ENCODE peak calls at places on chromosomes 4 and X, in five cellular contexts. One of them, this sample, is unnamed. For H3K4me1, the result is how much of the 10 kb centered on the place peaks cover.

GRCh38 chr4:119697887-119698393 is 69.3 kb upstream of the PDE5A start:
- DNase-seq in neuronal stem cell: no peak
- DNase-seq in adipocyte: no peak
- DNase-seq in mammary epithelial cell: no peak
- DNase-seq in SJCRH30: no peak
- DNase-seq in this sample: no peak

GRCh38 chrX:107691024-107691448 is 62.7 kb downstream of the PRPS1 start:
- DNase-seq in neuronal stem cell: no peak
- DNase-seq in adipocyte: peak
- DNase-seq in SJCRH30: no peak
- DNase-seq in mammary epithelial cell: no peak
- DNase-seq in this sample: no peak

GRCh38 chrX:46184749-46185148 is 360.5 kb downstream of the ZNF674 start:
- DNase-seq in neuronal stem cell: no peak
- DNase-seq in SJCRH30: no peak
- DNase-seq in mammary epithelial cell: peak
- DNase-seq in adipocyte: no peak
- DNase-seq in this sample: no peak

GRCh38 chr4:169107528-169107927 is 97.5 kb upstream of the CBR4 start:
- DNase-seq in SJCRH30: no peak
- DNase-seq in mammary epithelial cell: no peak
- DNase-seq in adipocyte: no peak
- DNase-seq in neuronal stem cell: no peak
- DNase-seq in this sample: no peak

GRCh38 chr4:184583738-184584502 is 65.3 kb downstream of the CASP3 start:
- DNase-seq in neuronal stem cell: no peak
- DNase-seq in adipocyte: no peak
- DNase-seq in SJCRH30: no peak
- DNase-seq in mammary epithelial cell: no peak
- DNase-seq in this sample: no peak

GRCh38 chr4:47222276-47222675 is 190.9 kb downstream of the GABRB1 start:
- DNase-seq in neuronal stem cell: no peak
- DNase-seq in adipocyte: no peak
- DNase-seq in mammary epithelial cell: no peak
- DNase-seq in SJCRH30: no peak
- DNase-seq in this sample: no peak

GRCh38 chr4:54230479-54231418 is 1.7 kb downstream of the PDGFRA start:
- DNase-seq in mammary epithelial cell: no peak
- DNase-seq in neuronal stem cell: peak
- DNase-seq in SJCRH30: no peak
- DNase-seq in adipocyte: peak
- DNase-seq in this sample: no peak

GRCh38 chr4:168811793-168812651 is 198.0 kb downstream of the CBR4 start:
- DNase-seq in mammary epithelial cell: peak
- DNase-seq in SJCRH30: no peak
- DNase-seq in adipocyte: peak
- DNase-seq in neuronal stem cell: no peak
- DNase-seq in this sample: no peak

GRCh38 chr4:183437452-183437851 is 7.0 kb upstream of the CDKN2AIP start:
- DNase-seq in mammary epithelial cell: no peak
- DNase-seq in neuronal stem cell: no peak
- DNase-seq in SJCRH30: no peak
- DNase-seq in adipocyte: no peak
- DNase-seq in this sample: no peak

GRCh38 chr4:54085284-54085683 is 14.7 kb upstream of the GSX2 start:
- DNase-seq in adipocyte: peak
- DNase-seq in neuronal stem cell: no peak
- DNase-seq in SJCRH30: no peak
- DNase-seq in mammary epithelial cell: peak
- DNase-seq in this sample: no peak

GRCh38 chr4:135201081-135201480 is 999.5 kb upstream of the PABPC4L start:
- DNase-seq in neuronal stem cell: no peak
- DNase-seq in adipocyte: peak
- DNase-seq in mammary epithelial cell: no peak
- DNase-seq in SJCRH30: no peak
- DNase-seq in this sample: no peak

GRCh38 chrX:70476166-70476933 is 31.7 kb downstream of the DLG3 start:
- DNase-seq in neuronal stem cell: no peak
- DNase-seq in mammary epithelial cell: no peak
- DNase-seq in adipocyte: no peak
- DNase-seq in SJCRH30: no peak
- DNase-seq in this sample: no peak

GRCh38 chrX:70479197-70479969 is 34.7 kb downstream of the DLG3 start:
- DNase-seq in SJCRH30: no peak
- DNase-seq in neuronal stem cell: no peak
- DNase-seq in mammary epithelial cell: peak
- DNase-seq in adipocyte: peak
- DNase-seq in this sample: no peak

GRCh38 chrX:70477734-70478075 is 33.1 kb downstream of the DLG3 start:
- DNase-seq in SJCRH30: no peak
- DNase-seq in mammary epithelial cell: no peak
- DNase-seq in adipocyte: no peak
- DNase-seq in neuronal stem cell: no peak
- DNase-seq in this sample: no peak

GRCh38 chrX:70478521-70478920 is 33.9 kb downstream of the DLG3 start:
- DNase-seq in adipocyte: no peak
- DNase-seq in SJCRH30: peak
- DNase-seq in neuronal stem cell: no peak
- DNase-seq in mammary epithelial cell: no peak
- DNase-seq in this sample: no peak

GRCh38 chrX:70476934-70477733 is 32.5 kb downstream of the DLG3 start:
- DNase-seq in neuronal stem cell: no peak
- DNase-seq in SJCRH30: peak
- DNase-seq in mammary epithelial cell: peak
- DNase-seq in adipocyte: peak
- DNase-seq in this sample: no peak
- H3K4me1 ChIP-seq in neuronal stem cell: under half
- H3K4me1 ChIP-seq in SJCRH30: under half
- H3K4me1 ChIP-seq in mammary epithelial cell: under half
- H3K4me1 ChIP-seq in adipocyte: under half
- H3K4me1 ChIP-seq in this sample: under half

DNA sequence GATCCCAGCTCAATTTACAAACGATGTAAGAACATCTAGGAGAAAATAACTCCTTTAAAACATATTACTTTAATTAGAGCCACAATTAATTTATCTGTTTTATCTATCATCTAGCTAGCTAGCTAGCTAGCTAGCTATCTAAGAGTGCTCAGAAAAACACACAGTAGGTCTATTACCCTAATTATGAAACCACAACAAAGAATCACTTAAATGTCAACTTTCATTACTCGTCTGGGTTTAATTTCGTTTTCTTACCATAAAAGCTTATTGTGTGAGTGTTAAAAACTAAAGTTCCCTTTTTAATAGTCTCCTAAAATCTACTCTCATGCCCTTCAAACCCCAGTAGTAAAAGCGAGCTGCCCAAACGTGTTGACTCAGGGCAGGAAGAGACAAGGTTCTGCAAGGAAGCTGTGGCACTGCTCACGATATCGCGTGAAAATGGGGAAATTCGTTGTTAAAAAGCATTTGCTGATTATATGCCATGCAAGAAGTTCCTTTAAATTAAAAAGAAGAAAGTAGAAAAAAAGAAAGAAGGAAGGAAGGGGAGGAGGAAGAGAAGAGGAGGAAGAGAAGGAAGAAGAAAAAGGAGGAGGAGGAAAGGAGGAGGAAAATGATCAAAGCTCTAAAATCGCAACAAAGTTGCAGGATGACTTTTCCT is 617 bp downstream of the MBNL3 start:
- DNase-seq in SJCRH30: peak
- DNase-seq in mammary epithelial cell: peak
- DNase-seq in neuronal stem cell: no peak
- DNase-seq in adipocyte: peak
- DNase-seq in this sample: no peak
- H3K4me1 ChIP-seq in SJCRH30: under half
- H3K4me1 ChIP-seq in mammary epithelial cell: under half
- H3K4me1 ChIP-seq in neuronal stem cell: under half
- H3K4me1 ChIP-seq in adipocyte: under half
- H3K4me1 ChIP-seq in this sample: under half

DNA sequence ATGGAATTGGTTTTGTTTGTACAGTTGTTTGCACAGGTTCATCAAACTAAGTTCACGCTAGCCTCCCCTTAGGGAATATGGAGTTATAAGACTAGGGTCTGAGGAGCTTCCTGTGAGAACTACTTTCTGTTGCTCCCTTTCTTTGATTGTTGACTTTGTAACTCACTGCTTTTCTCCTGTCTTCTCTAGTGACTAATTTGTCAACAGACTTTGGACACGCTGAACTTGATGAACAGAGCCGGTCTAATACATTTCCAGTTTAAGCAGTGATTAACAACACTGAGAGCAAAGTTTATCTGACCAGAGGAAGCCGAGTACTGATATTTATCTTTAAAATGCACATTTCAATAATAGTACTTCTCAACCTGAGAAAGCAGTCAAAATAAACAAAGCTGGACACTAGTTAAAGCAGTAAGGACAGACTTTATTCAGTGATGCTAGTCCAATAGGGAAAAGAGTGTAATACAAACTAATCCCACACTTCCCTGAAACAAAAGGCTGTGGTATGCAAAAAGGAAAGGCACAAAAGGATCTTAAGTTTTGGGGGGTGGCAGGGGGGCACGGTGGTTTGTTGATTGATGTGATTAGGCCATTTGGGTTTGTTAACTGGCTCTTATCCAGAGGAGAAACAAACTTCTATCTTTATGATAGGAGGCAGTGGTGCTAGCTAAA is 2.7 kb upstream of the NUDT9 start:
- DNase-seq in mammary epithelial cell: no peak
- DNase-seq in neuronal stem cell: no peak
- DNase-seq in SJCRH30: peak
- DNase-seq in adipocyte: no peak
- DNase-seq in this sample: no peak
- H3K4me1 ChIP-seq in mammary epithelial cell: under half
- H3K4me1 ChIP-seq in neuronal stem cell: under half
- H3K4me1 ChIP-seq in SJCRH30: under half
- H3K4me1 ChIP-seq in adipocyte: under half
- H3K4me1 ChIP-seq in this sample: under half

DNA sequence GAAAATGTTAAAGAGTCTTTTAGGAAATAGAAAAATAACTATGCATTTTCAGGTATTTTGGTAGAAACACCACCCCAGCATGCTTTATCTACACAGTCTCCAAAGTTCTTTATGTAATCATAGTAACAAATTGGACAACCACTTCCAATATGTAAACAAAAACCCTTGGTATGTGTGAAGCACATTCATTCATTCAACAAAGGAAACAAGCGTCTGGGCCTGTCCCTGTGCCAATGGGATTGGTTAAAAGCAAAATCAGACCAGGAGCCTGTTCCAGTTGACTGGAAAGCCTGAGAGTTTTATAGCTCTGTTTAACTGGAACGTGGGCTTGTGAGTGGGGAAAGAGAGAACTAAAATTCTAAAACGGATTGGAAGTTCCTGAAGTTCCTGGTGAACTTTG is 41.3 kb upstream of the TENM3 start:
- DNase-seq in neuronal stem cell: no peak
- DNase-seq in mammary epithelial cell: no peak
- DNase-seq in adipocyte: no peak
- DNase-seq in SJCRH30: no peak
- DNase-seq in this sample: no peak
- H3K4me1 ChIP-seq in neuronal stem cell: under half
- H3K4me1 ChIP-seq in mammary epithelial cell: under half
- H3K4me1 ChIP-seq in adipocyte: under half
- H3K4me1 ChIP-seq in SJCRH30: under half
- H3K4me1 ChIP-seq in this sample: under half

GRCh38 chr4:1754336-1754735 is 33.0 kb downstream of the TACC3 start:
- DNase-seq in mammary epithelial cell: no peak
- DNase-seq in adipocyte: no peak
- DNase-seq in neuronal stem cell: no peak
- DNase-seq in SJCRH30: peak
- DNase-seq in this sample: no peak
- H3K4me1 ChIP-seq in mammary epithelial cell: under half
- H3K4me1 ChIP-seq in adipocyte: under half
- H3K4me1 ChIP-seq in neuronal stem cell: under half
- H3K4me1 ChIP-seq in SJCRH30: under half
- H3K4me1 ChIP-seq in this sample: under half

This sample was measured in lung.